ENCODE peak calls at places on chromosomes 13 and 19, in eight cellular contexts. One of them, this sample, is unnamed.

GRCh38 chr13:100860866-100861265 is 186.3 kb upstream of the TMTC4 start:
- DNase-seq in CD8-positive, alpha-beta T cell: no peak
- DNase-seq in lung: no peak
- DNase-seq in ascending aorta: no peak
- DNase-seq in tibial artery: no peak
- DNase-seq in upper lobe of right lung: no peak
- DNase-seq in neural crest cell: no peak
- DNase-seq in adrenal gland: no peak
- DNase-seq in this sample: no peak

GRCh38 chr13:51895906-51896888 is 34.4 kb downstream of the CCDC70 start:
- DNase-seq in adrenal gland: peak; percentile 65
- DNase-seq in lung: peak; percentile 55
- DNase-seq in tibial artery: no peak
- DNase-seq in ascending aorta: no peak
- DNase-seq in neural crest cell: peak; percentile 50
- DNase-seq in upper lobe of right lung: no peak
- DNase-seq in CD8-positive, alpha-beta T cell: peak; percentile 15
- DNase-seq in this sample: peak; percentile 76

GRCh38 chr13:111967572-111968201 is 99.3 kb upstream of the SOX1 start:
- DNase-seq in adrenal gland: no peak
- DNase-seq in upper lobe of right lung: no peak
- DNase-seq in neural crest cell: no peak
- DNase-seq in lung: no peak
- DNase-seq in ascending aorta: no peak
- DNase-seq in CD8-positive, alpha-beta T cell: no peak
- DNase-seq in tibial artery: no peak
- DNase-seq in this sample: no peak

GRCh38 chr19:17089238-17089637 is 13.7 kb downstream of the MYO9B start:
- DNase-seq in neural crest cell: no peak
- DNase-seq in CD8-positive, alpha-beta T cell: no peak
- DNase-seq in upper lobe of right lung: no peak
- DNase-seq in adrenal gland: no peak
- DNase-seq in lung: no peak
- DNase-seq in tibial artery: no peak
- DNase-seq in ascending aorta: no peak
- DNase-seq in this sample: no peak

GRCh38 chr13:32254916-32255743 is 60.0 kb downstream of the ZAR1L start:
- DNase-seq in CD8-positive, alpha-beta T cell: no peak
- DNase-seq in upper lobe of right lung: no peak
- DNase-seq in neural crest cell: no peak
- DNase-seq in ascending aorta: no peak
- DNase-seq in adrenal gland: no peak
- DNase-seq in tibial artery: no peak
- DNase-seq in lung: no peak
- DNase-seq in this sample: no peak

GRCh38 chr19:17775245-17775927 is 19.6 kb upstream of the B3GNT3 start:
- DNase-seq in lung: no peak
- DNase-seq in ascending aorta: no peak
- DNase-seq in adrenal gland: peak; percentile 56
- DNase-seq in tibial artery: peak; percentile 39
- DNase-seq in CD8-positive, alpha-beta T cell: peak; percentile 47
- DNase-seq in neural crest cell: peak; percentile 81
- DNase-seq in upper lobe of right lung: no peak
- DNase-seq in this sample: no peak

GRCh38 chr13:67048793-67049150 is 181.4 kb downstream of the PCDH9 start:
- DNase-seq in tibial artery: no peak
- DNase-seq in ascending aorta: no peak
- DNase-seq in CD8-positive, alpha-beta T cell: no peak
- DNase-seq in upper lobe of right lung: no peak
- DNase-seq in lung: no peak
- DNase-seq in adrenal gland: no peak
- DNase-seq in neural crest cell: no peak
- DNase-seq in this sample: no peak

GRCh38 chr13:111460548-111461444 is 140.4 kb downstream of the TEX29 start:
- DNase-seq in neural crest cell: peak; percentile 45
- DNase-seq in lung: no peak
- DNase-seq in upper lobe of right lung: no peak
- DNase-seq in adrenal gland: no peak
- DNase-seq in ascending aorta: no peak
- DNase-seq in tibial artery: no peak
- DNase-seq in CD8-positive, alpha-beta T cell: no peak
- DNase-seq in this sample: no peak

GRCh38 chr19:13748169-13748884 is 16.0 kb upstream of the MRI1 start:
- DNase-seq in adrenal gland: peak; percentile 72
- DNase-seq in CD8-positive, alpha-beta T cell: peak; percentile 23
- DNase-seq in upper lobe of right lung: no peak
- DNase-seq in lung: no peak
- DNase-seq in ascending aorta: no peak
- DNase-seq in neural crest cell: no peak
- DNase-seq in tibial artery: no peak
- DNase-seq in this sample: no peak

GRCh38 chr19:16315825-16316505 is 8.7 kb upstream of the KLF2 start:
- DNase-seq in ascending aorta: no peak
- DNase-seq in neural crest cell: no peak
- DNase-seq in lung: peak; percentile 59
- DNase-seq in adrenal gland: peak; percentile 75
- DNase-seq in tibial artery: peak; percentile 81
- DNase-seq in CD8-positive, alpha-beta T cell: no peak
- DNase-seq in upper lobe of right lung: no peak
- DNase-seq in this sample: no peak

GRCh38 chr13:91284335-91284734 is 63.2 kb upstream of the MIR17HG start:
- DNase-seq in adrenal gland: no peak
- DNase-seq in ascending aorta: no peak
- DNase-seq in CD8-positive, alpha-beta T cell: no peak
- DNase-seq in lung: no peak
- DNase-seq in upper lobe of right lung: no peak
- DNase-seq in neural crest cell: no peak
- DNase-seq in tibial artery: no peak
- DNase-seq in this sample: no peak

GRCh38 chr19:58181902-58182576 is 822 bp upstream of the ZNF274 start:
- DNase-seq in upper lobe of right lung: no peak
- DNase-seq in adrenal gland: peak; percentile 44
- DNase-seq in ascending aorta: no peak
- DNase-seq in tibial artery: no peak
- DNase-seq in lung: peak; percentile 30
- DNase-seq in neural crest cell: peak; percentile 16
- DNase-seq in CD8-positive, alpha-beta T cell: peak; percentile 61
- DNase-seq in this sample: no peak

GRCh38 chr19:50214699-50215543 is 11.5 kb downstream of the MYH14 start:
- DNase-seq in lung: peak; percentile 87
- DNase-seq in ascending aorta: no peak
- DNase-seq in tibial artery: no peak
- DNase-seq in CD8-positive, alpha-beta T cell: no peak
- DNase-seq in neural crest cell: no peak
- DNase-seq in adrenal gland: no peak
- DNase-seq in upper lobe of right lung: peak; percentile 94
- DNase-seq in this sample: no peak

GRCh38 chr19:6769006-6769637 is 1.9 kb upstream of the SH2D3A start:
- DNase-seq in neural crest cell: no peak
- DNase-seq in upper lobe of right lung: no peak
- DNase-seq in tibial artery: no peak
- DNase-seq in adrenal gland: no peak
- DNase-seq in CD8-positive, alpha-beta T cell: no peak
- DNase-seq in ascending aorta: no peak
- DNase-seq in lung: no peak
- DNase-seq in this sample: peak; percentile 30

GRCh38 chr19:6772866-6773322 is 386 bp downstream of the VAV1 start:
- DNase-seq in tibial artery: no peak
- DNase-seq in adrenal gland: no peak
- DNase-seq in lung: no peak
- DNase-seq in ascending aorta: no peak
- DNase-seq in upper lobe of right lung: no peak
- DNase-seq in neural crest cell: no peak
- DNase-seq in CD8-positive, alpha-beta T cell: no peak
- DNase-seq in this sample: no peak

GRCh38 chr19:6774821-6775707 is 2.6 kb downstream of the VAV1 start:
- DNase-seq in adrenal gland: no peak
- DNase-seq in ascending aorta: no peak
- DNase-seq in upper lobe of right lung: no peak
- DNase-seq in CD8-positive, alpha-beta T cell: no peak
- DNase-seq in lung: no peak
- DNase-seq in tibial artery: peak; percentile 36
- DNase-seq in neural crest cell: no peak
- DNase-seq in this sample: peak; percentile 9

GRCh38 chr19:6773323-6773931 is 919 bp downstream of the VAV1 start:
- DNase-seq in lung: peak; percentile 55
- DNase-seq in upper lobe of right lung: peak; percentile 69
- DNase-seq in tibial artery: peak; percentile 31
- DNase-seq in CD8-positive, alpha-beta T cell: peak; percentile 49
- DNase-seq in neural crest cell: no peak
- DNase-seq in adrenal gland: no peak
- DNase-seq in ascending aorta: no peak
- DNase-seq in this sample: peak; percentile 75

GRCh38 chr19:6772028-6772865 is at the start of gene VAV1:
- DNase-seq in neural crest cell: no peak
- DNase-seq in adrenal gland: peak; percentile 45
- DNase-seq in CD8-positive, alpha-beta T cell: peak; percentile 81
- DNase-seq in lung: peak; percentile 69
- DNase-seq in upper lobe of right lung: peak; percentile 89
- DNase-seq in ascending aorta: peak; percentile 21
- DNase-seq in tibial artery: peak; percentile 61
- DNase-seq in this sample: peak; percentile 94
- TF ChIP-seq CTCF in neural crest cell: no peak
- TF ChIP-seq CTCF in adrenal gland: no peak
- TF ChIP-seq CTCF in CD8-positive, alpha-beta T cell: peak; percentile 20
- TF ChIP-seq CTCF in lung: no peak
- TF ChIP-seq CTCF in upper lobe of right lung: peak; percentile 15
- TF ChIP-seq CTCF in ascending aorta: no peak
- TF ChIP-seq CTCF in tibial artery: no peak
- TF ChIP-seq CTCF in this sample: peak; percentile 68

GRCh38 chr13:45492538-45492937 is 27.8 kb downstream of the COG3 start:
- DNase-seq in upper lobe of right lung: no peak
- DNase-seq in CD8-positive, alpha-beta T cell: no peak
- DNase-seq in adrenal gland: no peak
- DNase-seq in ascending aorta: no peak
- DNase-seq in tibial artery: no peak
- DNase-seq in lung: no peak
- DNase-seq in neural crest cell: no peak
- DNase-seq in this sample: no peak

DNA sequence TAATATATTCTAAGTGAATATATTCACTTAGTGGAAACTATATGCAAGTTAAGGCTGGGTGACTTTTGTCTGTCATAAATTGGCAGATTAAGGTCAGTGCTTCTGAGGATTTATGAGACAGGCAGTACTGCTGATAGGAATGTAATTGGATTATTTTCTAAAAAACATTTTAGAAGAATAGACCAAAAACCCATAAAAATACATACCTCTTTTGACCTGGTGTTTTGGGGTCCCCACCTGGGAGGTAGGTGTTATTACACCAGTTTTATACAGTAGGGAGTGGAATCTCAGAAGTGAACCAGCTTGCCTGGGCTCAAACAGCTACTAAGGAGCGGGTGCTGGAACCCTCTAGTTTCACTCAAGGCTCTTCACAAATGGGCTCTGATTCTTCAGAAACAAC is 25.3 kb downstream of the COG3 start:
- DNase-seq in tibial artery: no peak
- DNase-seq in upper lobe of right lung: no peak
- DNase-seq in lung: no peak
- DNase-seq in adrenal gland: no peak
- DNase-seq in ascending aorta: no peak
- DNase-seq in CD8-positive, alpha-beta T cell: peak; percentile 19
- DNase-seq in neural crest cell: no peak
- DNase-seq in this sample: no peak
- TF ChIP-seq CTCF in tibial artery: no peak
- TF ChIP-seq CTCF in upper lobe of right lung: peak; percentile 15
- TF ChIP-seq CTCF in lung: no peak
- TF ChIP-seq CTCF in adrenal gland: no peak
- TF ChIP-seq CTCF in ascending aorta: no peak
- TF ChIP-seq CTCF in CD8-positive, alpha-beta T cell: peak; percentile 65
- TF ChIP-seq CTCF in neural crest cell: peak; percentile 48
- TF ChIP-seq CTCF in this sample: peak; percentile 55

DNA sequence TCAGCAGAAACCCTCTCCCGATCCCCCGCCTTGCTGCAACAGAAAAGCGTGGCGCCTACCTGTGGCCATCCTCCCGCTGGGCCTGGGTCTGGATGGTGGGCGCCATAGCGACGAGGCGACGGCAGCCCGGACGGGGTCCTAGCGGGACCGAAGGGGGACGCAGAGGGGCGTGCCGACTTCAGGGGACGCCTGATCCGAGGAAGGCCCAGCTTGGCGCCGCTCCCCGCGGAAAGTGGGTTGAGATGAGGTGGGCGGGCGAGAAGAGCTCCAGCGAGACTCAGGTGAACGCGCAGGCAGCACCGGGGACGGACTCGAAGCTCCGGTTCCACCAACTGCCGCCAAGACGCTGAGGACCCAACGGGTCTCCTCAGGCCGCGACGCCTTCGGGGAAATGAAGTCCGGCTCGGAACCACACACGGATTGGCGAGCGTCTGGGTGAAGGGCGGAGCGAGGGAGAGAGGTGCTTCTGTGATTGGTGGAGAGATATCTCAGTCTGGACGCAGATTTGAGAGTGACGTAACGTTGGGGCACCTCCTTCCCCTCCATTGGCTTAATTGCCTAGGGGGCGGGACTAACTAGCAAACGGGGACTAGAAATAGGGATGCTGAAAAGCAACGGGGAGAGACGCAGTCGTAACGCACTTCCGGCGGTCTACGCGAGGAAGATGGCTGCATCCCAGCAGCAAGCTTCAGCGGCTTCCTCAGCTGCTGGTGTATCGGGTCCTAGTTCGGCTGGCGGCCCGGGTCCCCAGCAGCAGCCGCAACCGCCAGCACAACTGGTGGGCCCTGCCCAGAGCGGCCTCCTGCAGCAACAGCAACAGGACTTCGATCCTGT is at the start of the genes MED29 and PAF1:
- DNase-seq in adrenal gland: peak; percentile 98
- DNase-seq in upper lobe of right lung: peak; percentile 97
- DNase-seq in lung: peak; percentile 98
- DNase-seq in tibial artery: peak; percentile 98
- DNase-seq in neural crest cell: peak; percentile 83
- DNase-seq in CD8-positive, alpha-beta T cell: peak; percentile 92
- DNase-seq in ascending aorta: peak; percentile 94
- DNase-seq in this sample: peak; percentile 99
- TF ChIP-seq CTCF in adrenal gland: no peak
- TF ChIP-seq CTCF in upper lobe of right lung: no peak
- TF ChIP-seq CTCF in lung: no peak
- TF ChIP-seq CTCF in tibial artery: peak; percentile 25
- TF ChIP-seq CTCF in neural crest cell: peak; percentile 33
- TF ChIP-seq CTCF in CD8-positive, alpha-beta T cell: no peak
- TF ChIP-seq CTCF in ascending aorta: no peak
- TF ChIP-seq CTCF in this sample: peak; percentile 25

GRCh38 chr19:38583219-38583984 is 34.4 kb downstream of the MAP4K1 start:
- DNase-seq in tibial artery: no peak
- DNase-seq in ascending aorta: no peak
- DNase-seq in CD8-positive, alpha-beta T cell: no peak
- DNase-seq in lung: no peak
- DNase-seq in upper lobe of right lung: no peak
- DNase-seq in adrenal gland: no peak
- DNase-seq in neural crest cell: no peak
- DNase-seq in this sample: peak; percentile 70

GRCh38 chr19:38577826-38578225 is 39.9 kb downstream of the MAP4K1 start:
- DNase-seq in CD8-positive, alpha-beta T cell: no peak
- DNase-seq in adrenal gland: no peak
- DNase-seq in ascending aorta: no peak
- DNase-seq in upper lobe of right lung: no peak
- DNase-seq in neural crest cell: no peak
- DNase-seq in tibial artery: no peak
- DNase-seq in lung: no peak
- DNase-seq in this sample: no peak

GRCh38 chr19:38583985-38584305 is 33.8 kb downstream of the MAP4K1 start:
- DNase-seq in upper lobe of right lung: no peak
- DNase-seq in neural crest cell: no peak
- DNase-seq in tibial artery: no peak
- DNase-seq in adrenal gland: no peak
- DNase-seq in lung: no peak
- DNase-seq in CD8-positive, alpha-beta T cell: no peak
- DNase-seq in ascending aorta: no peak
- DNase-seq in this sample: no peak

GRCh38 chr19:38580080-38580479 is 37.7 kb downstream of the MAP4K1 start:
- DNase-seq in lung: no peak
- DNase-seq in adrenal gland: no peak
- DNase-seq in ascending aorta: no peak
- DNase-seq in neural crest cell: no peak
- DNase-seq in upper lobe of right lung: no peak
- DNase-seq in tibial artery: no peak
- DNase-seq in CD8-positive, alpha-beta T cell: no peak
- DNase-seq in this sample: no peak
- TF ChIP-seq CTCF in lung: no peak
- TF ChIP-seq CTCF in adrenal gland: no peak
- TF ChIP-seq CTCF in ascending aorta: no peak
- TF ChIP-seq CTCF in neural crest cell: no peak
- TF ChIP-seq CTCF in upper lobe of right lung: no peak
- TF ChIP-seq CTCF in tibial artery: no peak
- TF ChIP-seq CTCF in CD8-positive, alpha-beta T cell: no peak
- TF ChIP-seq CTCF in this sample: no peak

This sample was measured in GM13977.